ENCODE peak calls at places on chromosomes 5 and 9, in four cellular contexts. J, V, C and H are unnamed samples.

GRCh38 chr9:137492464-137493162 is 33.5 kb upstream of the NSMF start:
- DNase-seq in J (no peak), V (no peak), C (peak), H (no peak)

GRCh38 chr9:95696701-95697100 is 178.8 kb upstream of the ERCC6L2 start:
- DNase-seq in J (no peak), V (no peak), C (no peak), H (no peak)

GRCh38 chr5:133746834-133747233 is 134.5 kb upstream of the FSTL4 start:
- DNase-seq in J (no peak), V (no peak), C (peak), H (no peak)

GRCh38 chr5:72194846-72195245 is 87.6 kb downstream of the MAP1B start:
- DNase-seq in J (no peak), V (no peak), C (no peak), H (no peak)

GRCh38 chr5:126003309-126003708 is 419.9 kb upstream of the GRAMD2B start:
- DNase-seq in J (peak), V (peak), C (no peak), H (peak)

GRCh38 chr9:19184144-19184917 is 46.2 kb upstream of the DENND4C start:
- DNase-seq in J (peak), V (peak), C (peak), H (peak)

GRCh38 chr5:58077387-58077786 is 382.5 kb downstream of the PLK2 start:
- DNase-seq in J (peak), V (peak), C (no peak), H (no peak)

GRCh38 chr5:82225525-82226172 is 52.5 kb downstream of the RPS23 start:
- DNase-seq in J (peak), V (peak), C (peak), H (peak)

GRCh38 chr5:64513492-64513891 is 7.7 kb downstream of the RGS7BP start:
- DNase-seq in J (no peak), V (no peak), C (no peak), H (no peak)

GRCh38 chr5:71475788-71476384 is 20.4 kb downstream of the BDP1 start:
- DNase-seq in J (no peak), V (peak), C (no peak), H (no peak)

GRCh38 chr5:14801792-14802191 is 69.8 kb downstream of the ANKH start:
- DNase-seq in J (no peak), V (no peak), C (no peak), H (no peak)

GRCh38 chr5:122392224-122392623 is 80.2 kb downstream of the SNCAIP start:
- DNase-seq in J (no peak), V (no peak), C (no peak), H (no peak)

GRCh38 chr9:22446589-22446949 is at the start of gene DMRTA1:
- DNase-seq in J (peak), V (peak), C (no peak), H (no peak)

DNA sequence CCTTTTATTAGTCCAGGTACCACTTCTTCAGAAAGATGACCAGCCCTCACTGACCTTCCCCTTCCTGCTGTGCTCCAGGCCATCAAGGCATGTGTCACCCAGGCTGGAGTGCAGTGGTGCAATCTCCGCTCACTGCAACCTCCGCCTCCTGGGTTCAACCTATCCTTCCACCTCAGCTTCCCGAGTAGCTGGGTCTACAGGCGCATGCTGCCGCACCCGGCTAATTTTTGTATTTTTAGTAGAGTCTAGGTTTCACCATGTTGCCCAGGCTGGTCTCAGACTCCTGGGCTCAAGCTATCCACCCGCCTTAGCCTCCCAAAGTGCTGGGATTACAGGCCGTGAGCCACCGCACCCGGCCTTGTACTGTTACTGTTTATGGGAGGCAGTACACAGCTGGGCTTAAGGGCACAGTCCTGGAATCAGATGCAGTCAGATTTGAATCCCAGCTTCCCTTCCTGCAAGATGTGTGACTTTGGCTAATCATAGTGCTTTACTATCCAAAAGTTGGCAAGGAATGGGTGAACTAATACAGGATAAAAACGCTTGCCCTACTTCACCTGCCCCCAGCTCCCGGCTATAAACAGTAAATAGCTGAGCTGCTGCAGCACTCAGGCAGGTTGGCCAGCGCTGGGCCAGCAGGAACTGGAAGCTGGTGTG is 483 bp upstream of the EIF4EBP3 start:
- DNase-seq in J (no peak), V (no peak), C (no peak), H (no peak)
- H3K4me3 ChIP-seq in J (peak), V (no peak), C (no peak), H (no peak)

DNA sequence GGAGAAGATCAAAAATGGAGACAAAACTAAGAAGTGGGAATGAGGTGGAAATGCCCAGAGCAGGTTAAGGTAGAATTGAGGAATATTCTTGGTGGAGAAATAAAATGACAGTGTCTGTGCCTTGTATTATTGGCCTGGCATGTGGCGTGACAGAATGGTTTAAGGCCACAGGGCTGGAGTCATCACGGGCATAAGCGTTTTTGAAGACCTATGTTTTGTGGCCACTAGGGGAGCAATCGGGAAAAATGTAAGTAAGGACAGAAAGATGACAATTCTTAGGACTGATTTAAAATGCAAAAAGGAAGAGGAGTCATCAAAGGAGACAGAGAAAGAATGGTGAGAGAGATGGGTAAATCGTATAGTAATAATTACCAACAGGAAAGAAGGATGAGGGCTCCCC is 72.2 kb upstream of the EPB41L4A start:
- DNase-seq in J (no peak), V (no peak), C (peak), H (no peak)
- TF ChIP-seq CTCF in J (no peak), V (peak), C (peak), H (peak)

GRCh38 chr9:136362450-136362784 is 1.1 kb downstream of the DNLZ start:
- DNase-seq in J (no peak), V (no peak), C (no peak), H (no peak)
- H3K4me3 ChIP-seq in J (no peak), V (no peak), C (peak), H (peak)

GRCh38 chr5:163497315-163497714 is 8.1 kb upstream of the MAT2B start:
- DNase-seq in J (no peak), V (no peak), C (no peak), H (no peak)

GRCh38 chr5:163496286-163496685 is 9.1 kb upstream of the MAT2B start:
- DNase-seq in J (no peak), V (peak), C (no peak), H (no peak)

GRCh38 chr5:163503106-163504090 is 2.0 kb upstream of the MAT2B start:
- DNase-seq in J (peak), V (peak), C (peak), H (no peak)

GRCh38 chr5:163504091-163504931 is 1.1 kb upstream of the MAT2B start:
- DNase-seq in J (peak), V (peak), C (no peak), H (no peak)

DNA sequence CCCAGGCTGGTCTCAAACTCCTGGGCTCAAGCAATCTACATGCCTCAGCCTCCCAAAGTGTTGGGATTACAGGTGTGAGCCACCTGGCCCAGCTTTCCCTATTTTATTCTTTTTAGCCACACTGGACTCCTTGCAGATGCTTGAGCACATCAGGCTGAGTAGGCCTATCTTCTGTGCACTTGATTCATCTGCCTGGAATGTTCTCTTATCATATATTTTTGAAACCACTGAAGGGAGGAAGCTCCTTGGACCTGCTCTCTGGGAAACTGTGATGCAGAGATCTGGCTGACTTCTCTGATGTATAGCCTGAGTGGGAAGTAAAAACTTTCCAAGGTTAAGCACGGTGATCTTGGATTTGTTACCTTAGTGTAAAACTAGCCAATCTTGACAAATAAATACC is 6.5 kb upstream of the MAT2B start:
- DNase-seq in J (no peak), V (peak), C (no peak), H (no peak)
- TF ChIP-seq CTCF in J (no peak), V (no peak), C (no peak), H (no peak)